ENCODE peak calls at places on chromosomes 7 and 10, in ten cellular contexts. One of them, this sample, is unnamed.

GRCh38 chr7:91228927-91229326 is 35.3 kb upstream of the FZD1 start:
- DNase-seq in progenitor cell of endocrine pancreas: no peak
- DNase-seq in amniotic stem cell: no peak
- DNase-seq in dorsolateral prefrontal cortex: no peak
- DNase-seq in neural crest cell: no peak
- DNase-seq in HT-29: no peak
- DNase-seq in T follicular helper cell: no peak
- DNase-seq in ecto neural progenitor cell: no peak
- DNase-seq in astrocyte: no peak
- DNase-seq in NCI-H187: no peak
- DNase-seq in this sample: no peak

GRCh38 chr10:69901022-69901421 is 99.3 kb downstream of the COL13A1 start:
- DNase-seq in progenitor cell of endocrine pancreas: no peak
- DNase-seq in dorsolateral prefrontal cortex: no peak
- DNase-seq in ecto neural progenitor cell: no peak
- DNase-seq in neural crest cell: no peak
- DNase-seq in NCI-H187: peak
- DNase-seq in T follicular helper cell: no peak
- DNase-seq in astrocyte: no peak
- DNase-seq in amniotic stem cell: no peak
- DNase-seq in HT-29: no peak
- DNase-seq in this sample: no peak

GRCh38 chr7:154744861-154745258 is 258.1 kb downstream of the PAXIP1 start:
- DNase-seq in astrocyte: no peak
- DNase-seq in T follicular helper cell: no peak
- DNase-seq in HT-29: no peak
- DNase-seq in ecto neural progenitor cell: no peak
- DNase-seq in NCI-H187: no peak
- DNase-seq in dorsolateral prefrontal cortex: no peak
- DNase-seq in neural crest cell: no peak
- DNase-seq in amniotic stem cell: no peak
- DNase-seq in progenitor cell of endocrine pancreas: no peak
- DNase-seq in this sample: no peak

GRCh38 chr10:12474727-12475414 is 125.5 kb downstream of the CAMK1D start:
- DNase-seq in T follicular helper cell: no peak
- DNase-seq in dorsolateral prefrontal cortex: no peak
- DNase-seq in NCI-H187: no peak
- DNase-seq in astrocyte: no peak
- DNase-seq in HT-29: no peak
- DNase-seq in ecto neural progenitor cell: no peak
- DNase-seq in neural crest cell: no peak
- DNase-seq in progenitor cell of endocrine pancreas: no peak
- DNase-seq in amniotic stem cell: no peak
- DNase-seq in this sample: no peak

GRCh38 chr10:119416855-119417254 is 125.7 kb downstream of the RGS10 start:
- DNase-seq in amniotic stem cell: peak
- DNase-seq in astrocyte: no peak
- DNase-seq in HT-29: peak
- DNase-seq in T follicular helper cell: peak
- DNase-seq in progenitor cell of endocrine pancreas: peak
- DNase-seq in neural crest cell: peak
- DNase-seq in NCI-H187: peak
- DNase-seq in dorsolateral prefrontal cortex: no peak
- DNase-seq in ecto neural progenitor cell: peak
- DNase-seq in this sample: peak

GRCh38 chr10:12588091-12588850 is 238.9 kb downstream of the CAMK1D start:
- DNase-seq in dorsolateral prefrontal cortex: no peak
- DNase-seq in ecto neural progenitor cell: no peak
- DNase-seq in progenitor cell of endocrine pancreas: no peak
- DNase-seq in amniotic stem cell: no peak
- DNase-seq in neural crest cell: no peak
- DNase-seq in astrocyte: peak
- DNase-seq in NCI-H187: no peak
- DNase-seq in T follicular helper cell: no peak
- DNase-seq in HT-29: no peak
- DNase-seq in this sample: no peak

GRCh38 chr7:29287366-29287765 is 92.8 kb downstream of the CHN2 start:
- DNase-seq in NCI-H187: no peak
- DNase-seq in progenitor cell of endocrine pancreas: no peak
- DNase-seq in dorsolateral prefrontal cortex: no peak
- DNase-seq in neural crest cell: no peak
- DNase-seq in astrocyte: peak
- DNase-seq in amniotic stem cell: no peak
- DNase-seq in HT-29: peak
- DNase-seq in ecto neural progenitor cell: no peak
- DNase-seq in T follicular helper cell: no peak
- DNase-seq in this sample: no peak

GRCh38 chr7:129784437-129784782 is 168.3 kb downstream of the UBE2H start:
- DNase-seq in ecto neural progenitor cell: no peak
- DNase-seq in progenitor cell of endocrine pancreas: no peak
- DNase-seq in dorsolateral prefrontal cortex: no peak
- DNase-seq in neural crest cell: no peak
- DNase-seq in astrocyte: no peak
- DNase-seq in HT-29: no peak
- DNase-seq in NCI-H187: no peak
- DNase-seq in amniotic stem cell: no peak
- DNase-seq in T follicular helper cell: no peak
- DNase-seq in this sample: no peak

GRCh38 chr7:74199551-74200355 is 10.1 kb upstream of the LAT2 start:
- DNase-seq in NCI-H187: no peak
- DNase-seq in HT-29: no peak
- DNase-seq in astrocyte: peak
- DNase-seq in progenitor cell of endocrine pancreas: no peak
- DNase-seq in dorsolateral prefrontal cortex: no peak
- DNase-seq in T follicular helper cell: no peak
- DNase-seq in amniotic stem cell: no peak
- DNase-seq in ecto neural progenitor cell: no peak
- DNase-seq in neural crest cell: no peak
- DNase-seq in this sample: no peak

GRCh38 chr10:122013311-122013780 is 24.4 kb downstream of the TACC2 start:
- DNase-seq in NCI-H187: no peak
- DNase-seq in neural crest cell: no peak
- DNase-seq in progenitor cell of endocrine pancreas: no peak
- DNase-seq in ecto neural progenitor cell: no peak
- DNase-seq in HT-29: no peak
- DNase-seq in dorsolateral prefrontal cortex: no peak
- DNase-seq in amniotic stem cell: no peak
- DNase-seq in T follicular helper cell: no peak
- DNase-seq in astrocyte: no peak
- DNase-seq in this sample: no peak

GRCh38 chr7:116195451-116195850 is 14.9 kb upstream of the TES start:
- DNase-seq in astrocyte: peak
- DNase-seq in ecto neural progenitor cell: no peak
- DNase-seq in T follicular helper cell: no peak
- DNase-seq in progenitor cell of endocrine pancreas: no peak
- DNase-seq in HT-29: no peak
- DNase-seq in dorsolateral prefrontal cortex: no peak
- DNase-seq in amniotic stem cell: no peak
- DNase-seq in NCI-H187: no peak
- DNase-seq in neural crest cell: no peak
- DNase-seq in this sample: no peak

GRCh38 chr7:73567140-73567539 is 9.7 kb upstream of the BCL7B start:
- DNase-seq in T follicular helper cell: no peak
- DNase-seq in NCI-H187: no peak
- DNase-seq in dorsolateral prefrontal cortex: no peak
- DNase-seq in amniotic stem cell: no peak
- DNase-seq in ecto neural progenitor cell: no peak
- DNase-seq in HT-29: no peak
- DNase-seq in astrocyte: no peak
- DNase-seq in progenitor cell of endocrine pancreas: no peak
- DNase-seq in neural crest cell: no peak
- DNase-seq in this sample: no peak